ENCODE peak calls at places on chromosomes 7 and 10, in eight cellular contexts. J, X, T, S, I, H, L and O are unnamed samples. For H3K27me3 and H3K4me1, the result is how much of the 10 kb centered on the place peaks cover.

GRCh38 chr7:45053941-45054340 is 34.8 kb downstream of the NACAD start:
- DNase-seq in S (no peak), T (no peak), J (no peak), I (no peak), H (no peak), L (no peak), X (no peak), O (no peak)

GRCh38 chr7:32217841-32218467 is 147.7 kb upstream of the PDE1C start:
- DNase-seq in J (no peak), T (no peak), L (no peak), X (no peak), S (no peak), H (no peak), I (no peak), O (no peak)

GRCh38 chr10:13955426-13955825 is 368.7 kb downstream of the PRPF18 start:
- DNase-seq in T (no peak), J (no peak), I (no peak), S (no peak), H (no peak), L (no peak), X (no peak), O (no peak)

GRCh38 chr10:184174-184573 is 48.9 kb downstream of the ZMYND11 start:
- DNase-seq in X (no peak), J (no peak), S (no peak), L (no peak), T (no peak), H (no peak), I (no peak), O (no peak)

GRCh38 chr10:65235266-65235665 is 1690.6 kb upstream of the LRRTM3 start:
- DNase-seq in I (no peak), X (no peak), J (no peak), S (no peak), T (no peak), L (no peak), H (no peak), O (no peak)

GRCh38 chr7:107958764-107959526 is 44.0 kb downstream of the LAMB1 start:
- DNase-seq in I (no peak), L (no peak), J (no peak), H (no peak), S (peak), T (no peak), X (no peak), O (no peak)

GRCh38 chr10:24718031-24718855 is 5.4 kb downstream of the ARHGAP21 start:
- DNase-seq in I (peak), H (no peak), X (no peak), J (no peak), T (no peak), S (no peak), L (no peak), O (no peak)

GRCh38 chr7:115477193-115477651 is 553.3 kb downstream of the TFEC start:
- DNase-seq in X (no peak), I (peak), H (peak), S (no peak), T (peak), L (no peak), J (no peak), O (no peak)

GRCh38 chr7:104130726-104131125 is 77.1 kb downstream of the ORC5 start:
- DNase-seq in H (no peak), L (no peak), T (no peak), X (no peak), S (no peak), I (no peak), J (no peak), O (no peak)

GRCh38 chr7:45295222-45295621 is 137.6 kb downstream of the RAMP3 start:
- DNase-seq in S (no peak), T (no peak), H (no peak), I (no peak), L (no peak), J (no peak), X (no peak), O (no peak)

GRCh38 chr10:108275895-108276685 is 1111.6 kb upstream of the SORCS1 start:
- DNase-seq in I (peak), L (no peak), T (no peak), S (no peak), J (no peak), X (no peak), H (no peak), O (no peak)

GRCh38 chr7:84372155-84372621 is 177.6 kb upstream of the SEMA3A start:
- DNase-seq in J (no peak), L (no peak), H (no peak), I (no peak), T (no peak), S (no peak), X (no peak), O (peak)

GRCh38 chr7:139036901-139037300 is 1.1 kb upstream of the ZC3HAV1L start:
- DNase-seq in X (no peak), J (no peak), H (no peak), T (no peak), L (no peak), S (no peak), I (no peak), O (no peak)

GRCh38 chr7:151007469-151007898 is 16.7 kb downstream of the NOS3 start:
- DNase-seq in H (no peak), T (no peak), J (no peak), I (no peak), X (no peak), L (no peak), S (no peak), O (no peak)

GRCh38 chr7:77330169-77330882 is 85.8 kb downstream of the GSAP start:
- DNase-seq in T (no peak), X (no peak), H (no peak), J (no peak), S (no peak), L (no peak), I (no peak), O (no peak)

GRCh38 chr7:19815546-19815945 is 42.1 kb upstream of the TMEM196 start:
- DNase-seq in L (no peak), T (no peak), X (no peak), S (no peak), I (peak), J (no peak), H (no peak), O (no peak)

GRCh38 chr10:12807982-12808613 is 193.4 kb downstream of the CCDC3 start:
- DNase-seq in S (no peak), X (no peak), I (no peak), T (peak), H (no peak), J (peak), L (no peak), O (no peak)

GRCh38 chr10:105017116-105017515 is 376.0 kb downstream of the SORCS3 start:
- DNase-seq in I (no peak), H (no peak), X (no peak), T (no peak), S (no peak), J (no peak), L (no peak), O (no peak)

GRCh38 chr10:115941247-115941840 is 331.7 kb downstream of the GFRA1 start:
- DNase-seq in X (no peak), J (no peak), S (no peak), L (no peak), I (no peak), T (no peak), H (no peak), O (no peak)

GRCh38 chr7:44072364-44073231 is 7.2 kb upstream of the PGAM2 start:
- DNase-seq in I (peak), S (peak), L (no peak), H (peak), J (no peak), X (peak), T (peak), O (peak)

GRCh38 chr7:50207251-50207564 is 97.3 kb upstream of the IKZF1 start:
- DNase-seq in L (no peak), J (no peak), S (no peak), T (no peak), H (no peak), I (no peak), X (no peak), O (no peak)

DNA sequence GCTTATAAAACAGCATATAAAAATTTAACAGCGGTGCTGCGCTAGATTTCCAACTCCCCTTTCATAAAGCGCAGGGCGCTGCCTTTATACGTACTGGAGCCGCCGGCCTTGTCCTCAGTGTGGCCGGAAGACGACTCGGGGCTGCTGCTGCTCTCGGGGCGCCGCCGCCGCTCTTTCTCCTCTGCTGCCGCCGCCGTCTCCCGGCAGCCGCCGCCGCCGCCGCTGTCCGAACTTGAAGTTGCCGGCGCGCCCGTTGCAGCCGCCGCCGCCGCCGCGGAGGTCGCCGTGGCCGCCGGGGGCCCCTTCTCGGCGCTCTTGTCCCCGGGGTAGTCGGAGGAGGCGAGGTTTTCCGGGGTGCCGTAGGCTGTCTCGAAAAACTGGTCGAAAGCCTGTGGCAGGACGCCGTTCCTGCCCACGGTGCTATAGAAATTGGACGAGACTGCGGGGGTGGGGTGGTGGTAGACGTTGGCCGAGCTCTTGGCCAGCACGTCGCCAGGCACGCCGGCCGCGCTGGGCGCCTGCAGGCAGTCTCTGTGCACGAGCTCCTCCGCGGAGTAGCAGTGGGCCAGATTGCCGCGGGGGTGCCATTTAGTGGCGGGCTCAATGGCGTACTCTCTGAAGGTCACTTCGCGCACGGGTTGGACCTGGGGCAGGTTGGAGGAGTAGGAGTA is 555 bp downstream of the HOXA11 start:
- DNase-seq in L (no peak), S (peak), T (peak), I (peak), X (peak), J (peak), H (no peak), O (peak)
- H3K27me3 ChIP-seq in L (under half), S (under half), T (half or more), I (half or more), X (under half), J (half or more), H (half or more), O (under half)

DNA sequence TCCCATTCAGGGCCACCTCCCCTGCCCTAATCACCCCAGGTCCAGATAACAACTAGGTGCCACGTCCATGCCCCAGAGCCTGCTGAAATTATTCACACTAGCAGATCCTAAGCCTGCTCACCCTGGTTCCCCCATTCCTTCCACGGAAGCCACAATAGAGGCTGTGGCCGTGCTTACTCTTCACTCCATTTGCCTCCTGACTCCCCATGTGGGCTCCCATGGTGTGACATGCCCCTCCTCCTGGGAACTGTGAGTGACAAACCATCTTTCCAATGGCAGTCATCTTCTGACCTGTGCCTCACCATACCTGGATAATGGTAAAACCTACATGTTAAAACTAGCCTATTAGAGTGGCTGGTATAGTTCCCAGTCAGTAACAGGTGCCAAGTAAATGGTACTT is 216.2 kb upstream of the PRKCQ start:
- DNase-seq in L (no peak), T (no peak), J (no peak), S (no peak), H (no peak), I (peak), X (no peak), O (no peak)
- TF ChIP-seq CTCF in L (no peak), T (no peak), J (no peak), S (no peak), H (no peak), I (no peak), X (no peak), O (no peak)

GRCh38 chr10:86856156-86856555 is 99.7 kb downstream of the BMPR1A start:
- DNase-seq in T (no peak), X (no peak), L (no peak), S (no peak), H (no peak), J (no peak), I (no peak), O (no peak)
- H3K4me1 ChIP-seq in T (under half), X (under half), L (under half), S (under half), H (under half), J (under half), I (half or more), O (under half)

DNA sequence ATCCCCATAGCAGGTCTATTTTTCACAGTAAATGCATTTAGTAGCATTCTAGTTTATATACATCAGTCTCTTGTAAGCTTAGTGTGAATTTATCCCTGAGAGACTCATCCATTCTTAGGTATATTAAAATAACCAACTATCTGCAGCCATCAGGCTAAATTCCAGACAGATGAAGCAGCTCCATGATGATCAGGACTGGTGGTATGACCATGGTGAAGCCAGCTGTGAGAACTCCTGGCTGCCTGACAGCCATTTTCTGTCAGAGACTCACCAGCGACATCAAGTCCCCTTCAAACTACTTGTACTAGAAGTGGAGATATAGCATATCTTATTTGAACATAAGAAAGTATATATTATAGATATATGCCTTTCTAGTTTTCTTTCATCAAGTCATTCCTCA is 70.3 kb upstream of the GSDME start:
- DNase-seq in I (no peak), S (no peak), X (no peak), T (no peak), L (no peak), J (no peak), H (no peak), O (no peak)
- H3K27me3 ChIP-seq in I (under half), S (under half), X (under half), T (under half), L (under half), J (under half), H (under half), O (under half)

GRCh38 chr7:18753972-18754610 is 258.5 kb downstream of the HDAC9 start:
- DNase-seq in T (no peak), X (no peak), H (no peak), L (no peak), I (no peak), S (no peak), J (no peak), O (no peak)

GRCh38 chr7:18755793-18756192 is 260.2 kb downstream of the HDAC9 start:
- DNase-seq in H (no peak), T (no peak), I (no peak), J (no peak), S (no peak), L (no peak), X (no peak), O (no peak)

GRCh38 chr7:18756378-18757050 is 261.0 kb downstream of the HDAC9 start:
- DNase-seq in J (no peak), T (no peak), H (no peak), S (no peak), L (no peak), X (no peak), I (no peak), O (no peak)

GRCh38 chr7:18760046-18760445 is 264.5 kb downstream of the HDAC9 start:
- DNase-seq in I (no peak), J (no peak), S (no peak), L (no peak), T (no peak), X (no peak), H (no peak), O (no peak)

DNA sequence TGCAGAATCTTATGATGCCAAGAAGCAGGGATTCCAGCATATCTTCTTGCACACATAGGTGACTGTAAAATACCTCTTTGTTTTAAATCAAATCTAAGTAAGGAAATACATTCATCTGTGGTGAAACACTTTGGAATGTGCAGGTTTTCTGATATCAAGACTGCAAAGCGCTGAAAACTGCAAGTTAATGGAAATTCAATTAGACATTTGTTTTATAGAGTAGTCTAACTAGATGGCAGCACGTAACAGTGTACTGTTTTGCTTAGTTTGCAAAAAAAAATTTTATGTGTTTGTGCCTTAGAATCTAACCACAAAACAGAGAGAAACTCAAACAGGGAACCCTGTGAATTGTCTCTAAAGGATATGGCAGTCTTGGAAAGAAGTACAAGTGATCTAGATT is 259.2 kb downstream of the HDAC9 start:
- DNase-seq in T (no peak), I (no peak), X (no peak), J (no peak), S (no peak), H (no peak), L (no peak), O (no peak)
- TF ChIP-seq CTCF in T (peak), I (no peak), X (no peak), J (no peak), S (no peak), H (no peak), L (no peak), O (peak)

GRCh38 chr7:2360791-2361190 is 6.2 kb downstream of the EIF3B start:
- DNase-seq in T (no peak), L (no peak), J (no peak), H (no peak), X (no peak), I (no peak), S (no peak), O (no peak)
- H3K4me1 ChIP-seq in T (under half), L (under half), J (under half), H (under half), X (half or more), I (under half), S (under half), O (under half)